ENCODE peak calls at places on chromosomes 5 and 9, in nine cellular contexts. E is cardiac muscle cell; D is heart left ventricle; U is mammary epithelial cell; N is Peyer's patch; A is HepG2; G is SJSA1; M is K562; O is CD8-positive, alpha-beta T cell. L is an unnamed sample. For H3K36me3, the result is how much of the 10 kb centered on the place peaks cover.

GRCh38 chr5:148011407-148012124 is 52.2 kb upstream of the SPINK5 start:
- DNase-seq in D (no peak), N (no peak), G (no peak), U (peak), E (no peak), O (no peak), A (no peak), M (no peak), L (no peak)

GRCh38 chr9:85212887-85213286 is 528.9 kb downstream of the AGTPBP1 start:
- DNase-seq in G (peak), D (no peak), A (no peak), M (no peak), U (peak), N (no peak), O (no peak), E (no peak), L (no peak)

GRCh38 chr9:135931349-135931820 is 24.0 kb upstream of the CAMSAP1 start:
- DNase-seq in U (no peak), D (no peak), E (no peak), O (no peak), G (no peak), M (no peak), A (no peak), N (no peak), L (no peak)

GRCh38 chr5:130109152-130109551 is 204.9 kb downstream of the CHSY3 start:
- DNase-seq in U (peak), N (no peak), G (peak), D (no peak), O (no peak), M (no peak), A (peak), E (peak), L (peak)

GRCh38 chr9:121633144-121633714 is 18.2 kb upstream of the DAB2IP start:
- DNase-seq in M (no peak), G (no peak), N (no peak), E (no peak), A (peak), D (peak), U (no peak), O (no peak), L (no peak)

GRCh38 chr9:5578698-5579085 is 50.2 kb upstream of the RIC1 start:
- DNase-seq in U (peak), E (no peak), D (no peak), N (no peak), O (no peak), M (no peak), G (no peak), A (no peak), L (no peak)

GRCh38 chr5:82312373-82312856 is 34.3 kb upstream of the RPS23 start:
- DNase-seq in N (peak), O (peak), E (peak), D (peak), M (peak), G (peak), A (peak), U (peak), L (peak)

GRCh38 chr9:86034863-86035734 is 64.3 kb downstream of the GOLM1 start:
- DNase-seq in E (peak), O (no peak), M (peak), U (peak), A (peak), G (no peak), N (no peak), D (no peak), L (no peak)

GRCh38 chr5:100827481-100827889 is 75.6 kb downstream of the ST8SIA4 start:
- DNase-seq in A (no peak), N (no peak), M (no peak), D (peak), E (no peak), U (peak), O (no peak), G (no peak), L (no peak)

GRCh38 chr5:147835386-147835798 is 3.9 kb upstream of the SPINK1 start:
- DNase-seq in O (no peak), E (no peak), G (peak), D (no peak), U (peak), A (peak), M (no peak), N (no peak), L (no peak)

GRCh38 chr5:17190242-17190778 is 27.1 kb upstream of the BASP1 start:
- DNase-seq in N (no peak), A (peak), O (no peak), U (peak), G (peak), M (peak), E (peak), D (no peak), L (no peak)

GRCh38 chr9:109286571-109286977 is 34.3 kb downstream of the EPB41L4B start:
- DNase-seq in G (peak), O (no peak), M (no peak), D (no peak), U (peak), N (no peak), E (no peak), A (no peak), L (no peak)

GRCh38 chr9:129550199-129550839 is 70.6 kb downstream of the C9orf50 start:
- DNase-seq in D (peak), U (peak), O (peak), A (no peak), E (peak), G (peak), M (no peak), N (peak), L (no peak)

GRCh38 chr9:26744362-26744965 is 148.1 kb downstream of the CAAP1 start:
- DNase-seq in N (no peak), A (peak), O (no peak), U (peak), E (peak), M (no peak), G (no peak), D (no peak), L (no peak)

GRCh38 chr9:103574056-103574455 is 520.1 kb upstream of the SMC2 start:
- DNase-seq in A (no peak), G (no peak), N (no peak), U (peak), O (no peak), D (no peak), E (no peak), M (no peak), L (no peak)

GRCh38 chr5:98128846-98129245 is 644.6 kb upstream of the RGMB start:
- DNase-seq in M (no peak), O (no peak), U (no peak), A (no peak), E (no peak), D (no peak), G (no peak), N (no peak), L (no peak)

GRCh38 chr9:136947955-136948510 is 3.0 kb downstream of the C8G start:
- DNase-seq in D (peak), A (peak), M (no peak), U (peak), O (no peak), G (peak), E (peak), N (no peak), L (peak)

GRCh38 chr5:15737882-15738677 is 238.1 kb downstream of the FBXL7 start:
- DNase-seq in N (no peak), G (no peak), A (no peak), O (no peak), D (no peak), E (no peak), M (no peak), U (no peak), L (no peak)

GRCh38 chr5:135373747-135374515 is 25.1 kb downstream of the MACROH2A1 start:
- DNase-seq in N (no peak), M (no peak), G (no peak), U (no peak), E (no peak), D (peak), A (peak), O (no peak), L (no peak)

GRCh38 chr9:128049788-128050187 is 17.3 kb downstream of the NAIF1 start:
- DNase-seq in U (no peak), O (no peak), N (no peak), G (no peak), M (no peak), D (no peak), A (no peak), E (no peak), L (no peak)

GRCh38 chr9:21121079-21121478 is 20.6 kb downstream of the IFNW1 start:
- DNase-seq in N (no peak), E (no peak), D (no peak), O (no peak), A (no peak), M (no peak), U (no peak), G (no peak), L (no peak)

GRCh38 chr9:131627846-131628820 is 82.8 kb downstream of the PRRT1B start:
- DNase-seq in E (no peak), U (no peak), D (peak), G (peak), M (no peak), N (peak), O (peak), A (no peak), L (no peak)

GRCh38 chr5:138805096-138805495 is 51.9 kb downstream of the CTNNA1 start:
- DNase-seq in D (no peak), N (no peak), U (no peak), A (no peak), O (no peak), E (no peak), M (no peak), G (no peak), L (no peak)

GRCh38 chr5:176578391-176578808 is 29.3 kb downstream of the CDHR2 start:
- DNase-seq in M (peak), U (peak), D (no peak), G (no peak), E (peak), O (peak), N (peak), A (peak), L (peak)

GRCh38 chr5:175517824-175518450 is 39.6 kb downstream of the SFXN1 start:
- DNase-seq in N (no peak), G (peak), O (peak), U (peak), M (peak), A (no peak), E (no peak), D (no peak), L (no peak)

GRCh38 chr5:60883229-60883628 is 39.2 kb upstream of the ELOVL7 start:
- DNase-seq in D (no peak), U (peak), G (no peak), E (no peak), O (no peak), M (no peak), A (peak), N (no peak), L (no peak)

GRCh38 chr5:41465493-41466171 is 44.8 kb downstream of the PLCXD3 start:
- DNase-seq in U (no peak), N (no peak), O (no peak), D (peak), E (peak), G (no peak), M (no peak), A (no peak), L (no peak)

GRCh38 chr9:89436963-89437625 is 60.8 kb downstream of the SEMA4D start:
- DNase-seq in D (no peak), E (no peak), A (no peak), G (no peak), U (peak), O (peak), N (peak), M (no peak), L (no peak)

GRCh38 chr9:133582501-133583045 is 26.6 kb downstream of the FAM163B start:
- DNase-seq in A (no peak), M (no peak), N (no peak), E (no peak), G (no peak), O (no peak), D (no peak), U (no peak), L (no peak)

GRCh38 chr5:31023105-31023504 is 170.4 kb upstream of the CDH6 start:
- DNase-seq in O (no peak), A (no peak), D (no peak), G (peak), N (no peak), M (no peak), E (no peak), U (no peak), L (no peak)

GRCh38 chr5:74415695-74416102 is 224.8 kb downstream of the ENC1 start:
- DNase-seq in D (no peak), O (no peak), M (no peak), E (no peak), A (peak), G (peak), U (no peak), N (no peak), L (no peak)

GRCh38 chr9:2151171-2151570 is 136.0 kb downstream of the SMARCA2 start:
- DNase-seq in A (no peak), U (no peak), M (no peak), G (no peak), N (no peak), O (no peak), D (no peak), E (no peak), L (no peak)

GRCh38 chr5:123367739-123368138 is 55.5 kb downstream of the CEP120 start:
- DNase-seq in A (no peak), M (no peak), N (no peak), G (peak), O (no peak), U (no peak), D (no peak), E (peak), L (no peak)

GRCh38 chr9:100489836-100490235 is 16.9 kb downstream of the TMEFF1 start:
- DNase-seq in U (no peak), N (no peak), E (peak), D (no peak), O (no peak), G (no peak), M (no peak), A (no peak), L (no peak)

GRCh38 chr9:97830884-97831829 is 21.9 kb upstream of the FOXE1 start:
- DNase-seq in D (peak), E (peak), O (no peak), A (peak), M (no peak), G (no peak), U (no peak), N (no peak), L (no peak)

GRCh38 chr9:137853392-137853995 is 24.1 kb upstream of the CACNA1B start:
- DNase-seq in E (no peak), N (no peak), M (no peak), G (no peak), U (no peak), A (no peak), O (no peak), D (no peak), L (no peak)

GRCh38 chr5:173158366-173158765 is 14.0 kb downstream of the BNIP1 start:
- DNase-seq in U (no peak), D (no peak), A (no peak), O (no peak), M (no peak), N (no peak), E (no peak), G (no peak), L (no peak)

GRCh38 chr5:173161148-173161547 is 16.8 kb downstream of the BNIP1 start:
- DNase-seq in N (no peak), O (no peak), M (no peak), E (no peak), D (no peak), A (no peak), G (no peak), U (no peak), L (no peak)

GRCh38 chr5:173165193-173165988 is 21.1 kb downstream of the BNIP1 start:
- DNase-seq in O (no peak), A (no peak), D (peak), M (no peak), E (peak), N (no peak), G (no peak), U (no peak), L (no peak)

GRCh38 chr5:173159256-173159655 is 14.9 kb downstream of the BNIP1 start:
- DNase-seq in O (no peak), U (no peak), G (no peak), M (no peak), D (no peak), E (no peak), A (no peak), N (no peak), L (no peak)

GRCh38 chr5:173163219-173163618 is 18.9 kb downstream of the BNIP1 start:
- DNase-seq in G (no peak), N (no peak), A (no peak), E (peak), O (no peak), M (no peak), D (peak), U (no peak), L (no peak)
- H3K36me3 ChIP-seq in G (half or more), N (under half), A (under half), E (under half), O (under half), M (under half), D (half or more), U (under half), L (under half)

GRCh38 chr5:78593465-78593864 is 55.1 kb downstream of the LHFPL2 start:
- DNase-seq in M (no peak), N (no peak), U (no peak), A (no peak), E (no peak), O (no peak), G (no peak), D (no peak), L (no peak)

GRCh38 chr5:78592735-78593386 is 55.7 kb downstream of the LHFPL2 start:
- DNase-seq in N (no peak), U (no peak), A (no peak), O (no peak), M (no peak), D (no peak), E (no peak), G (no peak), L (no peak)

GRCh38 chr5:78594014-78594413 is 54.6 kb downstream of the LHFPL2 start:
- DNase-seq in G (peak), N (no peak), A (no peak), O (no peak), U (no peak), M (no peak), E (no peak), D (no peak), L (no peak)

GRCh38 chr5:78591227-78591626 is 57.3 kb downstream of the LHFPL2 start:
- DNase-seq in M (no peak), O (no peak), U (peak), A (peak), E (no peak), N (no peak), G (peak), D (no peak), L (no peak)

DNA sequence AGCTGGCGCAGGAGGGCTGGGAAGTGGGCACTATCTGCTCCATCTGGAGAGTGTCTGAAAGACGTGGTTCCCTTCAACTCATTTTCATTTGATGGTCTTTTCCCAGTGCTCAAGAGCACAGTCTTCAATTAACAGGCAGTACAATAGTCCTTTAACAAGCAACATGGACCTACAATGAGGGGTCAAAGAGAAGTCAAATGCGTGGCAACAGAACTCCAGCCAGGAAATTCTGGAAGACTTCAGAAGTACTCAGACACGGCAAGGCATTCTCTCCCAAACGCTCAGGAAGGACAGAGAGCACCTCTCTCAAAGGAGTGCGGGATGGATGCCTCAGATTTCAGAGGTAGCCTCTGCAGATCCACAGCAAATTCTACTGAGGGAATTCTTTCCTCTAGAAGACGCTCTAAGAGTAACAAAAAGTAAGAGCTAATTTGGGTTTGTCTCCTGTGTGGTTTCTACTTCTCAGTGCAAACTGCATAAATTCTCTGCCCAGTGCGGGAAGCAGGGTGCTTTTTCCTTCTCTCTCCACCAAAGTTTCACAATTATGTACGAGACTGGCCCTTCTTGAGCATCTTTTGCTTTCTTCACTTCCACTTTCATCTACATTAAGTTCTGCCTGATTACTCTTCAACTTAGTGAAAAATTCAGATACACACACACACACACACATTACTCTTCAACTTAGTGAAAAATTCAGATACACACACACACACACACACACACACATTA is 56.4 kb downstream of the LHFPL2 start:
- DNase-seq in E (no peak), M (no peak), N (no peak), G (peak), A (no peak), O (no peak), U (no peak), D (no peak), L (no peak)
- H3K36me3 ChIP-seq in E (under half), M (under half), N (under half), G (under half), A (under half), O (under half), U (under half), D (under half), L (under half)

GRCh38 chr5:431711-432050 is 11.3 kb upstream of the EXOC3 start:
- DNase-seq in E (no peak), M (no peak), D (no peak), U (no peak), G (no peak), O (no peak), N (no peak), A (no peak), L (no peak)

GRCh38 chr5:431001-431710 is 11.8 kb upstream of the EXOC3 start:
- DNase-seq in D (no peak), U (no peak), N (peak), G (peak), E (peak), M (peak), O (peak), A (peak), L (no peak)

GRCh38 chr5:428754-429452 is 14.1 kb upstream of the EXOC3 start:
- DNase-seq in U (no peak), E (no peak), N (no peak), G (no peak), O (no peak), M (no peak), A (no peak), D (no peak), L (no peak)

GRCh38 chr5:429453-430188 is 13.4 kb upstream of the EXOC3 start:
- DNase-seq in A (no peak), O (no peak), E (no peak), D (no peak), U (peak), M (peak), N (peak), G (no peak), L (no peak)

DNA sequence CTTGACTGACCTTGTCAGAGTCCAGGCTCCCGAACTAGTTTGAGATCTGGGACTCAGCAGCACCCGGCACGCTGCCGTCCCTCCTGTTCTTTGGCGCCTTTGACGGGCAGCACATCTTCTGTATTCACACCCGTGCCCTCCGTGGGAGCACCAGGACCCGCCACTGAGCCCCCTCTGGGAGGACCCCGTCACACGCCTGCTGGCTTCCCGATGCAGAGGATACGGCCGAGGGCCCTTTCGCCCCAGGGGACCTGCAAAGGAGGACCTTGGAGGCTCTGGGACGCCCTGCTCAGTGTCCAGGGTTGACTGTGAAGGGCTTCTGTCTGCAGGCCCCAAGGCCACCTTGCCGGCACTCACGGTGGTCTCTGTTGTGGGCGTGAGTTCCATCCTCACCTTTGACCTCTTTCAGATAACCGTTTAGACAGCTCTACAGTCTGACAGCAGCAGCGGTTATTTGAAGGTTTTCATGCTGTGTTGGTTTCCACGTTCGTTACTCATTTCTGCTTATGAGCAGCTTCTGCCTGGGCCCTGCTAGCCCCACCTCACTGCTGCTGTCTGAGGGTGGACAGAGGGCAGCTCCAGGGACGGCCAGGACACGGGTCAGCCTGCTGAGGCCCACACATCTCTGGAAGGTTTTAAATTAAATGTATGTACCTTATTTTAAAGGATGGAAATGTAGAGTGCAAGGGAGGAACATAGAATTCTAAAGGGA is 12.6 kb upstream of the EXOC3 start:
- DNase-seq in N (peak), A (no peak), U (no peak), D (no peak), E (no peak), G (no peak), M (no peak), O (no peak), L (no peak)
- H3K36me3 ChIP-seq in N (under half), A (under half), U (under half), D (under half), E (under half), G (half or more), M (under half), O (under half), L (under half)

DNA sequence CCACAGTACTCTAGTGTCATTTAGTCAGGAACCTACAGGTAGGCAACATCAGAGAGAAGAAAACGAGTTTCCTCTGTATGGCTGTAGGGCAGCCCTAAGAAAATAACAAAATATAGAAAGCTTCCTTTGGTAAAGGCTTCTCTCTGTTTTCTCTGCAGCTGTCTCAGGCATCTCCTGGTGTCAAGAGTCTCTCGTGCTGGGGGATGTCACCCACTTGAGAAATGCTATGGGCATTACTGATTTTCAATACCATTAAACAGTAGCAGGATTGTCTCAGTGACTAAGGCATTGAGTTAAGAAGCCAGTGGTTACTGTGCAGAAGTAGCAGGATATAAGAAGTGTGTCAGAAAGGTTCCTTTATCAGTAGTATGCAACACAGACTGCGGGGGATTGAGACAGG is 32.4 kb downstream of the LIFR start:
- DNase-seq in O (no peak), N (no peak), U (no peak), D (no peak), E (no peak), A (no peak), M (no peak), G (no peak), L (no peak)
- H3K36me3 ChIP-seq in O (under half), N (under half), U (under half), D (half or more), E (under half), A (under half), M (under half), G (half or more), L (under half)